ENCODE peak calls at places on chromosome 20, in eight cellular contexts. V is foreskin fibroblast, D is left ventricle myocardium inferior, G is esophagus muscularis mucosa, U is astrocyte of the spinal cord, O is breast epithelium, F is lower lobe of right lung, P is glutamatergic neuron. E is an unnamed sample.

GRCh38 chr20:53202781-53203180 is 230.6 kb downstream of the TSHZ2 start:
- DNase-seq in D (no peak), F (no peak), G (no peak), P (no peak), V (no peak), U (no peak), O (no peak), E (no peak)

GRCh38 chr20:58660855-58661254 is 9.8 kb downstream of the STX16 start:
- DNase-seq in G (no peak), U (no peak), F (no peak), V (no peak), O (no peak), D (no peak), P (no peak), E (no peak)

GRCh38 chr20:17646209-17646717 is 35.8 kb downstream of the RRBP1 start:
- DNase-seq in V (peak), F (peak), D (no peak), P (peak), O (no peak), U (no peak), G (no peak), E (no peak)

GRCh38 chr20:48822879-48823385 is 4.9 kb downstream of the PREX1 start:
- DNase-seq in O (no peak), D (no peak), U (peak), P (no peak), G (no peak), F (no peak), V (no peak), E (no peak)

GRCh38 chr20:56391037-56391436 is 978 bp downstream of the AURKA start:
- DNase-seq in D (no peak), F (no peak), V (peak), P (no peak), U (no peak), G (peak), O (no peak), E (no peak)

GRCh38 chr20:57048027-57048869 is 218.2 kb downstream of the BMP7 start:
- DNase-seq in G (no peak), F (no peak), D (no peak), P (peak), O (peak), V (peak), U (peak), E (no peak)

GRCh38 chr20:20369353-20370086 is 1.6 kb downstream of the INSM1 start:
- DNase-seq in U (no peak), G (no peak), D (no peak), O (no peak), F (no peak), V (no peak), P (peak), E (no peak)

GRCh38 chr20:32922466-32922865 is 63.7 kb downstream of the EFCAB8 start:
- DNase-seq in G (no peak), U (no peak), F (no peak), V (no peak), O (no peak), P (no peak), D (no peak), E (no peak)

GRCh38 chr20:53718142-53718481 is 124.5 kb upstream of the ZNF217 start:
- DNase-seq in F (no peak), O (no peak), U (no peak), D (no peak), G (no peak), V (no peak), P (no peak), E (no peak)

GRCh38 chr20:14470231-14470894 is 133.0 kb upstream of the FLRT3 start:
- DNase-seq in U (no peak), V (no peak), O (no peak), F (no peak), G (no peak), P (no peak), D (no peak), E (no peak)

GRCh38 chr20:16535281-16535680 is 38.0 kb downstream of the KIF16B start:
- DNase-seq in D (no peak), U (no peak), F (no peak), V (no peak), P (no peak), G (no peak), O (no peak), E (no peak)

GRCh38 chr20:5128886-5129285 is 2.1 kb downstream of the CDS2 start:
- DNase-seq in U (no peak), O (no peak), G (no peak), P (no peak), D (no peak), V (no peak), F (no peak), E (no peak)

GRCh38 chr20:5127859-5128409 is 1.1 kb downstream of the CDS2 start:
- DNase-seq in G (no peak), O (no peak), D (no peak), P (no peak), F (no peak), V (no peak), U (no peak), E (no peak)

GRCh38 chr20:5122861-5123260 is 3.1 kb upstream of the PCNA start:
- DNase-seq in V (no peak), F (no peak), D (no peak), G (no peak), U (no peak), O (no peak), P (no peak), E (no peak)

GRCh38 chr20:5127204-5127858 is 523 bp downstream of the CDS2 start:
- DNase-seq in P (peak), V (peak), F (peak), O (peak), G (peak), U (peak), D (peak), E (no peak)

DNA sequence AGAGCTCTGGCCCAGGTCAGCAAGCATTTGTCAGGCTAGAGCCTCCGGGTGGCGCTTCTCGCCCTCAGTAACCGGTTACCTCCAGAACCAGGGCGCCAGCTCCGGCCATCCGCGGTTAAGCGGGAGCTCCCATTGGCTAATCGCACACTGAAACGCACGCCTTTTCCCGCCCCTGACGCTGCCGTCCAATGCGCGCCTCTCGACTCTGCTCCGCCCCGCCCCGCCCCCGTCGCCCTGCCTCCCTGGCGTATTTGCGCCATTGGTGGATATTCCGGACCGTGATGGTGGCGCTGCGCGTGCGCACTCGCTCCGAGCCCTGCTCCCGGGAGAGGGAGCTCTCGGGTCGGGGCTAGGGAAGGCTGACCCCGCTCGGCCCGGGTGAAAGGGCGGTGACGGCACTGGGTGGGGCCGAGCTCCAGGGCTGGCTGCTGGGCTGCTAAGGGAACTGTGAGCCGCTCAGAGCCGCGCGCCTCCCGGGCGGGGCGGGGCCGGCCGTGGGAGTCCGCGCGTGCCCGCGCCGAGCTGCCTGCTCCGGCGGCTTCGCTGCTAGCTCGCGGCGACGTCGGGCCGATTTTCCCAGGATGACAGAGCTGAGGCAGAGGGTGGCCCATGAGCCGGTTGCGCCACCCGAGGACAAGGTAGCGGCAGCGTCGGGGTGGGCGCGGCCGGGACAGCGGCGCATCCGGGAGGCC is at the start of gene CDS2:
- DNase-seq in D (peak), U (peak), G (peak), V (peak), O (peak), P (peak), F (peak), E (peak)
- TF ChIP-seq CTCF in D (peak), U (peak), G (peak), V (peak), O (peak), P (peak), F (peak), E (no peak)

GRCh38 chr20:62332421-62332820 is 29.6 kb downstream of the ADRM1 start:
- DNase-seq in P (no peak), V (no peak), O (no peak), U (no peak), D (no peak), F (no peak), G (no peak), E (no peak)
- TF ChIP-seq CTCF in P (no peak), V (no peak), O (no peak), U (no peak), D (no peak), F (no peak), G (no peak), E (no peak)

GRCh38 chr20:650954-651353 is 2.0 kb downstream of the SRXN1 start:
- DNase-seq in O (no peak), D (no peak), P (no peak), G (no peak), U (no peak), F (no peak), V (peak), E (no peak)
- TF ChIP-seq CTCF in O (no peak), D (peak), P (peak), G (no peak), U (peak), F (no peak), V (peak), E (no peak)

GRCh38 chr20:11180186-11180585 is 506.4 kb upstream of the JAG1 start:
- DNase-seq in D (no peak), V (no peak), G (no peak), F (no peak), O (no peak), P (no peak), U (no peak), E (no peak)

GRCh38 chr20:11181964-11182363 is 508.2 kb upstream of the JAG1 start:
- DNase-seq in V (no peak), G (no peak), O (no peak), U (no peak), F (no peak), P (no peak), D (no peak), E (no peak)

GRCh38 chr20:11182715-11183114 is 508.9 kb upstream of the JAG1 start:
- DNase-seq in V (peak), O (no peak), P (no peak), D (no peak), G (no peak), F (no peak), U (no peak), E (no peak)

GRCh38 chr20:11176431-11176830 is 502.6 kb upstream of the JAG1 start:
- DNase-seq in P (no peak), U (no peak), G (no peak), F (no peak), D (no peak), O (no peak), V (no peak), E (no peak)

DNA sequence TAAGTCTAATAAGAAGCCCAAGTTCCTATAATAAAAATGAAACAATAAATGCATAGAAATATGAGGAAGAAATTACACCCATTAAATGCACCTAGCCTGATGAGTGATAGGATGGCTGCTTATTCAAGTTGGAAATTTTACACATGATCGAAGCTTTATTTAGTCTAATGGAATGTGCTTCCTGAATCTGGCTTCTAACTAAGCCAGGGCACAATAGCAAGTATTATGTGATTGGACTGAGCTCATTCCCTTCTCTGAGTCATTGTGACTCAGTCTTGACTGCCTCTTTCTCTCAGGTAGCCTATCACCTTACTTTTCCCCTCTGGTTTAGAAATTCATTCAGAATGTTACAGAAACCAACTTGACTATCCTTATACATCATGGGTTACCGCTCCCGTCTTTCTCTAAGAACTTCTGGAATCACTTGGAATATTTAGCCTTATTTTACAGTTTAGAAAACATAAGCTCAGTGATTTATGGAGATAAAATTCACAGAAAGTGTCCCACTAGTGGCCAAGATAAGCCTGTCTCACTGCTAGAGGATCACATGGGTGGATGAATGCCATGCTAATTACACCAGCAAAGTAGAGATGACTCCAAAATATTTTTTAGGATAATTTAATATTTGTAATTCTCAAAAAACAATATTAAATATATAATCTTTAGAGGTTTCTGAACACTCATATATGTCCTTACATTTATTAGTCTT is 505.3 kb upstream of the JAG1 start:
- DNase-seq in G (no peak), F (no peak), V (peak), D (no peak), O (no peak), U (peak), P (no peak), E (no peak)
- TF ChIP-seq CTCF in G (no peak), F (no peak), V (no peak), D (no peak), O (no peak), U (no peak), P (no peak), E (no peak)

GRCh38 chr20:4295226-4295625 is 279.9 kb upstream of the RNF24 start:
- DNase-seq in F (no peak), U (no peak), O (no peak), G (peak), P (no peak), V (no peak), D (no peak), E (no peak)

DNA sequence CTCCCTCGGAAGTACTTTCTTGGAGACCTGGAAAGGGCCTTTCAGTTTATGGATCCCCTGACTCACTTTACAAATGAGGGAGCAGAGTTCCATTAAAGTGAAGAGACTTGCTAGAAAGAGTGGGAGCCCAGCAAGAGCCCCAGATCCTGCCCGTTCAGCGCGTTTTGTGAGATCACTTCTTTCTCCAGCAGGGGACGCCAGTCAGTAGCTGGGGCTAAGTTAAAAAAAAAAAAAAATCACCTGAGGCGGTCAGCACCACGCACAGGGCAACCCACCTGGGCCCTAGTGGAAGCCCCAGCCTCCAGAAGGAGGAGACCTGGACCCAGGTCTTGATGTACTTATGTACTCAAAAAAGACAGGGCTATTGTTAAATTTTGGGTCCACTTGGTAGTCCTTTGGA is 274.5 kb upstream of the RNF24 start:
- DNase-seq in D (no peak), U (no peak), O (no peak), F (no peak), G (no peak), P (no peak), V (no peak), E (no peak)
- TF ChIP-seq CTCF in D (no peak), U (peak), O (no peak), F (no peak), G (no peak), P (no peak), V (peak), E (no peak)

GRCh38 chr20:59984551-59984950 is 26.3 kb downstream of the CDH26 start:
- DNase-seq in P (no peak), F (no peak), O (no peak), V (no peak), D (no peak), U (no peak), G (no peak), E (no peak)

GRCh38 chr20:59992531-59992930 is 34.3 kb downstream of the CDH26 start:
- DNase-seq in D (no peak), F (no peak), G (no peak), O (no peak), P (no peak), V (peak), U (no peak), E (no peak)

GRCh38 chr20:59985864-59986263 is 27.6 kb downstream of the CDH26 start:
- DNase-seq in V (no peak), D (peak), U (no peak), F (no peak), P (no peak), G (peak), O (no peak), E (no peak)

GRCh38 chr20:59988141-59988540 is 29.9 kb downstream of the CDH26 start:
- DNase-seq in F (peak), V (peak), G (peak), D (no peak), U (no peak), P (no peak), O (peak), E (no peak)

DNA sequence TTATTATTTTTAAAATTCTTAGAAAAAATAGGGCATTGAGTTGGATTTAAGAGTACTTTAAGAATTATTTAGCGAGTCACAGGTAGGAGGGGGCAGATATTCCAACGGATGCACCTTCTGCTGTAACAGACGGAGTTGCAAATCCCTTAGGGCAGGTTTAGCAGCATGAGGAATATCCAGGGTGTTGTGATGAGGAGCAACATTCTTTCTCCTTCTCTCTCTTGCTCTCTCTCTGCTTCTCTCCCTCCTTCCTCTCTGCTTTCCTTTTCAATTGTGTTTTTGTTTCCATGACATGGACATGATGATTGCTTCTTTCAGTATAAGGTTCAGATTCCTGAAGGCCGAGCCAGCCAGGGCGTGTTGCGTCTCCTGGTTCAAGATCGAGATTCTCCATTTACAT is 28.9 kb downstream of the CDH26 start:
- DNase-seq in F (no peak), V (no peak), U (no peak), D (no peak), P (no peak), G (no peak), O (no peak), E (no peak)
- TF ChIP-seq CTCF in F (no peak), V (no peak), U (no peak), D (no peak), P (no peak), G (no peak), O (no peak), E (no peak)